ENCODE peak calls at places on chromosomes 6 and 20, in six cellular contexts. Q is spleen, T is psoas muscle, R is HCT116, H is ascending aorta, A is heart right ventricle. U is an unnamed sample.

GRCh38 chr6:159833556-159833955 is 33.5 kb downstream of the PNLDC1 start:
- DNase-seq in Q (no peak), T (no peak), R (no peak), H (peak; percentile 60), A (no peak), U (no peak)

GRCh38 chr6:25403150-25403549 is 124.0 kb downstream of the CARMIL1 start:
- DNase-seq in T (no peak), Q (no peak), A (no peak), R (no peak), H (no peak), U (no peak)

GRCh38 chr20:57708694-57709673 is 831 bp downstream of the PMEPA1 start:
- DNase-seq in H (peak; percentile 79), T (peak; percentile 68), Q (peak; percentile 86), A (peak; percentile 41), R (no peak), U (no peak)

GRCh38 chr6:1604991-1605821 is 4.5 kb upstream of the FOXC1 start:
- DNase-seq in A (no peak), Q (peak; percentile 61), H (no peak), R (no peak), T (peak; percentile 48), U (no peak)

GRCh38 chr6:69386431-69386830 is 410.4 kb downstream of the LMBRD1 start:
- DNase-seq in T (no peak), R (no peak), H (no peak), Q (no peak), A (no peak), U (no peak)

GRCh38 chr6:46014511-46015118 is 1.0 kb downstream of the CLIC5 start:
- DNase-seq in H (no peak), Q (peak; percentile 73), R (no peak), T (peak; percentile 75), A (peak; percentile 48), U (no peak)

GRCh38 chr6:46010771-46011170 is 4.9 kb downstream of the CLIC5 start:
- DNase-seq in H (no peak), R (no peak), T (peak; percentile 64), Q (no peak), A (peak; percentile 47), U (no peak)

GRCh38 chr20:38473353-38473795 is 731 bp downstream of the RALGAPB start:
- DNase-seq in Q (no peak), T (no peak), H (peak; percentile 66), R (no peak), A (peak; percentile 32), U (peak; percentile 16)

GRCh38 chr6:115796829-115797228 is 263.9 kb downstream of the FRK start:
- DNase-seq in Q (no peak), A (no peak), H (no peak), T (no peak), R (no peak), U (no peak)

GRCh38 chr6:45590751-45591184 is 213.0 kb upstream of the SUPT3H start:
- DNase-seq in Q (no peak), T (no peak), A (no peak), H (no peak), R (no peak), U (no peak)

GRCh38 chr20:11626551-11626950 is 291.1 kb upstream of the BTBD3 start:
- DNase-seq in H (no peak), A (no peak), T (no peak), R (no peak), Q (no peak), U (no peak)

GRCh38 chr6:21533678-21534077 is 59.9 kb upstream of the SOX4 start:
- DNase-seq in R (no peak), A (no peak), H (no peak), T (no peak), Q (no peak), U (no peak)

GRCh38 chr6:151721141-151721540 is 86.3 kb upstream of the ESR1 start:
- DNase-seq in T (no peak), A (no peak), Q (no peak), R (no peak), H (no peak), U (no peak)

GRCh38 chr6:154928325-154928922 is 66.7 kb upstream of the TIAM2 start:
- DNase-seq in Q (no peak), T (no peak), R (peak; percentile 49), H (peak; percentile 79), A (peak; percentile 58), U (peak; percentile 80)

GRCh38 chr6:13396241-13396792 is 68.0 kb upstream of the TBC1D7 start:
- DNase-seq in Q (no peak), T (no peak), A (no peak), H (no peak), R (no peak), U (no peak)

GRCh38 chr20:38700926-38701325 is 23.4 kb upstream of the SLC32A1 start:
- DNase-seq in R (no peak), T (no peak), H (no peak), Q (no peak), A (no peak), U (no peak)

GRCh38 chr20:1371830-1372539 is 20.9 kb downstream of the FKBP1A start:
- DNase-seq in A (no peak), Q (no peak), T (no peak), H (no peak), R (no peak), U (no peak)
- H3K27ac ChIP-seq in A (no peak overlapping the region), Q (peak overlapping the region; percentile 42), T (no peak overlapping the region), H (peak overlapping the region; percentile 67), R (no peak overlapping the region), U (no peak overlapping the region)

GRCh38 chr6:156821707-156822106 is 44.5 kb downstream of the ARID1B start:
- DNase-seq in R (no peak), H (no peak), T (no peak), Q (no peak), A (no peak), U (no peak)

GRCh38 chr6:156824142-156824541 is 47.0 kb downstream of the ARID1B start:
- DNase-seq in T (no peak), R (no peak), Q (no peak), A (no peak), H (no peak), U (no peak)

GRCh38 chr6:156822747-156823206 is 45.6 kb downstream of the ARID1B start:
- DNase-seq in Q (no peak), H (no peak), T (peak; percentile 65), A (no peak), R (no peak), U (no peak)

GRCh38 chr6:156816505-156816904 is 39.3 kb downstream of the ARID1B start:
- DNase-seq in Q (no peak), A (no peak), R (no peak), T (peak; percentile 76), H (no peak), U (no peak)

GRCh38 chr6:156820089-156820798 is 43.1 kb downstream of the ARID1B start:
- DNase-seq in T (no peak), Q (no peak), A (no peak), R (no peak), H (no peak), U (no peak)
- H3K4me1 ChIP-seq in T (peaks cover 95% of the 10 kb centered on the region), Q (peaks cover 43% of the 10 kb centered on the region), A (peaks cover 85% of the 10 kb centered on the region), R (peaks cover 3% of the 10 kb centered on the region), H (peaks cover 2% of the 10 kb centered on the region), U (peaks cover 15% of the 10 kb centered on the region)

DNA sequence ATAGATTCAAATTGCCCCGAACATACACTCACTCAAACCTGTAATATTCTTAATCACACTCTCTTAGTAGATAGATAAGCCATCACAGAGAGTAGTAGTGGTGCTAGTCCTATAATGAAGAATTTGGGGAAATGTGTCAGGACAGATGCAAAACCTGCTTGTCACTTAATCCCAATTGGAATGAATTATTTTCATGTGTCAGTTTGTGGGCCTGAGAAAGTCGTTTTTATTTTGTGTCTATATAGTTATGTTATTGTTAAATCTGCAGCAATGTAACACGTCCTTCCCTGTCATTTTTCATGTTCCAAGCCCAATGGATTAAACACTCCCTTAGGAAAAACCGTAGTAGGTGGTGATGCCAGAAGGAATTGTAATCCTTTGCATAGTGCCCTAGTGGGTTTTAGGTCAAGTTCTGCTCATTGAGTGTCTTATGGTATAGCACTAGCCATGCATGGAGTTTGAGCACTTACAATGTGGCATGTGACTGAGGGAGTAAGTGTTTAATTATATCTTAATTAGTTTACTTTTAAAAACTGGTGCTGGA is 106.0 kb upstream of the PRSS16 start:
- DNase-seq in T (no peak), R (no peak), Q (no peak), H (no peak), A (no peak), U (peak; percentile 63)
- H3K27ac ChIP-seq in T (no peak overlapping the region), R (peak overlapping the region; percentile 0), Q (peak overlapping the region; percentile 96), H (no peak overlapping the region), A (no peak overlapping the region), U (peak overlapping the region; percentile 99)

DNA sequence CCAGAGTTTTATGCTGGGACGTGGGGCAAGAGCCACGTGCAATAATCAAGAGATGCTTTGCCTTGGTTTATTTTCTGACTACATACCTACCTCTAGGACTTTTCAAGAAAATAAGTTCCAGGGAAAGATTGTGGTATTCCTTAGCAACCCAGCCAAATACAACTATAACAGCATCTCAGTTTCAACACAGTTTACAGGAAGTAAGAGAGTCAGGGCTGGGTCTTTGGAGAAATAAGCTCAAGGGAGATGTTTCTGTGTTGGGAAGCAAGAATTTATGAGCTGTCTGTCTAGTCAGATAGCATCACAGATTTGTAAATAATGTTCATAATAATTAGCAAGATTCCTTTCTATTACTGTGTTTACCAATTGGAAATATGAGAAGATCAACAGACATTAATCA is 35.1 kb downstream of the MAP3K5 start:
- DNase-seq in R (no peak), Q (no peak), T (no peak), A (no peak), H (no peak), U (no peak)
- H3K4me1 ChIP-seq in R (no peaks in the 10 kb centered on the region), Q (peaks cover 32% of the 10 kb centered on the region), T (peaks cover 10% of the 10 kb centered on the region), A (peaks cover 55% of the 10 kb centered on the region), H (peaks cover 13% of the 10 kb centered on the region), U (peaks cover 29% of the 10 kb centered on the region)

U was measured in OCI-LY7.